ENCODE peak calls at places on chromosome 17, in nine cellular contexts. I is effector memory CD4-positive, alpha-beta T cell; L is Kasumi-1; D is mammary epithelial cell; R is EL; B is cardiac fibroblast; X is progenitor cell of endocrine pancreas; U is MV-4-11; E is NCI-H510A treated with DMSO at 0.1 percent for 48 hours. Q is an unnamed sample.

GRCh38 chr17:70661342-70662222 is 492.2 kb downstream of the KCNJ2 start:
- DNase-seq in I (no peak), L (no peak), D (no peak), R (peak), B (peak), X (no peak), U (no peak), E (peak), Q (no peak)

GRCh38 chr17:6098466-6099180 is 28.4 kb downstream of the WSCD1 start:
- DNase-seq in I (no peak), L (no peak), D (no peak), R (no peak), B (no peak), X (no peak), U (no peak), E (no peak), Q (no peak)

GRCh38 chr17:77409282-77410161 is 268.8 kb downstream of the SEC14L1 start:
- DNase-seq in I (peak), L (no peak), D (peak), R (peak), B (peak), X (no peak), U (no peak), E (no peak), Q (peak)

GRCh38 chr17:41678411-41678906 is 10.2 kb upstream of the EIF1 start:
- DNase-seq in I (no peak), L (no peak), D (peak), R (peak), B (peak), X (no peak), U (peak), E (peak), Q (no peak)

GRCh38 chr17:68775338-68775737 is 174.2 kb upstream of the FAM20A start:
- DNase-seq in I (no peak), L (no peak), D (no peak), R (no peak), B (peak), X (no peak), U (no peak), E (no peak), Q (no peak)

GRCh38 chr17:21196126-21196525 is 17.8 kb downstream of the TMEM11 start:
- DNase-seq in I (no peak), L (no peak), D (no peak), R (no peak), B (no peak), X (no peak), U (no peak), E (no peak), Q (no peak)

GRCh38 chr17:9899280-9900018 is 5.6 kb downstream of the RCVRN start:
- DNase-seq in I (no peak), L (no peak), D (no peak), R (no peak), B (no peak), X (no peak), U (peak), E (no peak), Q (no peak)

GRCh38 chr17:19392303-19392702 is 5.3 kb upstream of the MFAP4 start:
- DNase-seq in I (no peak), L (no peak), D (no peak), R (no peak), B (no peak), X (no peak), U (no peak), E (no peak), Q (no peak)

GRCh38 chr17:60303406-60304099 is 88.4 kb downstream of the USP32 start:
- DNase-seq in I (no peak), L (no peak), D (no peak), R (no peak), B (no peak), X (no peak), U (no peak), E (no peak), Q (no peak)

Q was measured in foreskin keratinocyte.